ENCODE peak calls at places on chromosomes 1 and 21, in six cellular contexts. P is adrenal gland, M is A549, H is tibial nerve, J is heart left ventricle, C is GM12892. Q is an unnamed sample.

GRCh38 chr1:172719694-172720138 is 60.8 kb downstream of the FASLG start:
- DNase-seq in C (no peak), H (peak), M (peak), P (no peak), J (no peak), Q (no peak)

GRCh38 chr1:219463629-219464028 is 149.3 kb downstream of the ZC3H11B start:
- DNase-seq in C (no peak), P (no peak), H (peak), M (no peak), J (no peak), Q (no peak)

GRCh38 chr1:211616231-211617031 is 37.5 kb upstream of the SLC30A1 start:
- DNase-seq in J (peak), M (no peak), C (no peak), H (peak), P (no peak), Q (no peak)

GRCh38 chr1:85240174-85240601 is 19.3 kb downstream of the C1orf52 start:
- DNase-seq in P (no peak), M (no peak), J (no peak), H (no peak), C (no peak), Q (no peak)

GRCh38 chr1:185017338-185017737 is 28.0 kb upstream of the RNF2 start:
- DNase-seq in M (peak), J (no peak), C (no peak), P (peak), H (no peak), Q (peak)

GRCh38 chr1:112002525-112002924 is 13.1 kb upstream of the KCND3 start:
- DNase-seq in J (no peak), C (no peak), P (no peak), M (no peak), H (no peak), Q (no peak)

GRCh38 chr1:921011-921837 is 2.5 kb upstream of the SAMD11 start:
- DNase-seq in C (no peak), M (peak), P (no peak), H (no peak), J (peak), Q (no peak)

GRCh38 chr1:30611741-30612309 is 111.6 kb downstream of the MATN1 start:
- DNase-seq in M (no peak), P (no peak), C (no peak), H (no peak), J (no peak), Q (no peak)

GRCh38 chr1:48099011-48099550 is 101.9 kb upstream of the TRABD2B start:
- DNase-seq in P (no peak), J (no peak), M (no peak), H (no peak), C (no peak), Q (no peak)

GRCh38 chr1:113976609-113977278 is 2.5 kb upstream of the OLFML3 start:
- DNase-seq in J (no peak), P (no peak), C (no peak), M (no peak), H (no peak), Q (no peak)

GRCh38 chr1:110746644-110747259 is 72.0 kb upstream of the KCNA3 start:
- DNase-seq in M (peak), P (peak), J (peak), H (peak), C (no peak), Q (peak)

GRCh38 chr1:221845650-221846371 is 103.9 kb upstream of the DUSP10 start:
- DNase-seq in C (no peak), J (no peak), H (no peak), M (peak), P (no peak), Q (no peak)

GRCh38 chr21:42276526-42277154 is 38.6 kb downstream of the TFF3 start:
- DNase-seq in P (no peak), M (no peak), J (no peak), H (no peak), C (no peak), Q (no peak)

GRCh38 chr1:6474815-6475282 is 8.9 kb upstream of the TNFRSF25 start:
- DNase-seq in C (no peak), M (no peak), H (no peak), P (no peak), J (no peak), Q (no peak)

GRCh38 chr1:64675718-64676345 is 69.0 kb upstream of the RAVER2 start:
- DNase-seq in M (peak), C (no peak), H (no peak), P (no peak), J (no peak), Q (peak)

GRCh38 chr1:181090653-181091126 is 2.2 kb downstream of the IER5 start:
- DNase-seq in J (no peak), M (no peak), C (no peak), H (no peak), P (no peak), Q (no peak)

GRCh38 chr1:230230948-230231738 is 164.1 kb downstream of the GALNT2 start:
- DNase-seq in H (no peak), M (no peak), C (no peak), P (no peak), J (peak), Q (no peak)

GRCh38 chr1:209335090-209335692 is 248.3 kb upstream of the CAMK1G start:
- DNase-seq in C (no peak), P (peak), M (peak), J (no peak), H (peak), Q (peak)

GRCh38 chr1:154812911-154813816 is 56.9 kb downstream of the KCNN3 start:
- DNase-seq in J (peak), P (no peak), H (no peak), M (no peak), C (no peak), Q (no peak)

GRCh38 chr1:237903961-237904360 is 13.2 kb upstream of the ZP4 start:
- DNase-seq in M (no peak), C (no peak), H (no peak), P (no peak), J (no peak), Q (no peak)

GRCh38 chr1:109922326-109922725 is 11.7 kb downstream of the CSF1 start:
- DNase-seq in H (no peak), P (no peak), C (no peak), M (no peak), J (no peak), Q (no peak)

GRCh38 chr21:32687946-32688345 is 39.9 kb downstream of the SYNJ1 start:
- DNase-seq in J (no peak), C (no peak), P (no peak), M (no peak), H (no peak), Q (no peak)

GRCh38 chr21:39867198-39867650 is at the start of gene PCP4:
- DNase-seq in P (peak), H (peak), J (peak), C (no peak), M (peak), Q (peak)

GRCh38 chr1:44220755-44221154 is 7.5 kb downstream of the DMAP1 start:
- DNase-seq in M (no peak), C (no peak), J (no peak), P (no peak), H (no peak), Q (no peak)

GRCh38 chr1:1671365-1672119 is 12.7 kb upstream of the CDK11B start:
- DNase-seq in P (no peak), H (no peak), M (no peak), C (no peak), J (no peak), Q (no peak)

GRCh38 chr1:98323396-98323795 is 338.1 kb upstream of the SNX7 start:
- DNase-seq in M (peak), C (no peak), P (peak), H (peak), J (no peak), Q (no peak)

GRCh38 chr1:231386472-231386871 is 35.6 kb downstream of the EGLN1 start:
- DNase-seq in C (no peak), M (no peak), J (no peak), P (no peak), H (no peak), Q (no peak)

GRCh38 chr1:109279615-109280278 is 3.2 kb downstream of the PSRC1 start:
- DNase-seq in C (no peak), M (no peak), P (no peak), J (no peak), H (no peak), Q (no peak)

GRCh38 chr1:167003711-167004110 is 14.6 kb downstream of the MAEL start:
- DNase-seq in C (no peak), M (no peak), J (no peak), P (no peak), H (no peak), Q (no peak)

GRCh38 chr1:69123486-69123885 is 444.2 kb upstream of the LRRC7 start:
- DNase-seq in C (no peak), H (no peak), M (no peak), J (no peak), P (no peak), Q (no peak)

GRCh38 chr1:204258213-204259115 is 44.7 kb upstream of the GOLT1A start:
- DNase-seq in P (peak), J (peak), H (no peak), M (peak), C (peak), Q (peak)

GRCh38 chr1:24186993-24187790 is at the start of gene IFNLR1:
- DNase-seq in C (peak), P (peak), J (peak), M (peak), H (no peak), Q (no peak)

GRCh38 chr1:148315081-148315811 is 163.2 kb upstream of the NBPF11 start:
- DNase-seq in P (no peak), J (no peak), C (no peak), H (no peak), M (no peak), Q (peak)

GRCh38 chr1:205936846-205937707 is 6.2 kb downstream of the SLC26A9 start:
- DNase-seq in J (no peak), H (no peak), M (peak), P (no peak), C (no peak), Q (peak)

GRCh38 chr1:28675921-28676257 is 7.3 kb downstream of the GMEB1 start:
- DNase-seq in J (no peak), C (no peak), H (no peak), M (no peak), P (no peak), Q (no peak)

GRCh38 chr1:145858937-145859490 is at the start of gene PIAS3:
- DNase-seq in M (peak), J (peak), P (peak), C (peak), H (peak), Q (peak)
- TF ChIP-seq POLR2A in M (peak), J (no peak), P (peak), C (no peak), H (peak), Q (peak)

GRCh38 chr1:94026869-94027388 is 94.0 kb downstream of the ABCA4 start:
- DNase-seq in J (no peak), H (no peak), C (no peak), M (no peak), P (no peak), Q (no peak)
- TF ChIP-seq POLR2A in J (no peak), H (no peak), C (no peak), M (no peak), P (no peak), Q (no peak)

GRCh38 chr1:153389394-153389793 is 1.5 kb downstream of the S100A8 start:
- DNase-seq in C (no peak), J (no peak), P (no peak), M (no peak), H (no peak), Q (no peak)

GRCh38 chr1:153392822-153393221 is 1.9 kb upstream of the S100A8 start:
- DNase-seq in C (no peak), H (no peak), P (no peak), M (no peak), J (no peak), Q (no peak)

GRCh38 chr1:153387785-153388184 is 3.1 kb downstream of the S100A8 start:
- DNase-seq in J (no peak), C (no peak), M (no peak), H (no peak), P (no peak), Q (no peak)

GRCh38 chr1:153390938-153391710 is at the start of gene S100A8:
- DNase-seq in H (peak), P (peak), M (no peak), C (no peak), J (peak), Q (no peak)

GRCh38 chr1:153389978-153390879 is 644 bp downstream of the S100A8 start:
- DNase-seq in C (no peak), M (no peak), J (no peak), H (no peak), P (no peak), Q (no peak)
- TF ChIP-seq POLR2A in C (no peak), M (no peak), J (no peak), H (no peak), P (no peak), Q (no peak)

DNA sequence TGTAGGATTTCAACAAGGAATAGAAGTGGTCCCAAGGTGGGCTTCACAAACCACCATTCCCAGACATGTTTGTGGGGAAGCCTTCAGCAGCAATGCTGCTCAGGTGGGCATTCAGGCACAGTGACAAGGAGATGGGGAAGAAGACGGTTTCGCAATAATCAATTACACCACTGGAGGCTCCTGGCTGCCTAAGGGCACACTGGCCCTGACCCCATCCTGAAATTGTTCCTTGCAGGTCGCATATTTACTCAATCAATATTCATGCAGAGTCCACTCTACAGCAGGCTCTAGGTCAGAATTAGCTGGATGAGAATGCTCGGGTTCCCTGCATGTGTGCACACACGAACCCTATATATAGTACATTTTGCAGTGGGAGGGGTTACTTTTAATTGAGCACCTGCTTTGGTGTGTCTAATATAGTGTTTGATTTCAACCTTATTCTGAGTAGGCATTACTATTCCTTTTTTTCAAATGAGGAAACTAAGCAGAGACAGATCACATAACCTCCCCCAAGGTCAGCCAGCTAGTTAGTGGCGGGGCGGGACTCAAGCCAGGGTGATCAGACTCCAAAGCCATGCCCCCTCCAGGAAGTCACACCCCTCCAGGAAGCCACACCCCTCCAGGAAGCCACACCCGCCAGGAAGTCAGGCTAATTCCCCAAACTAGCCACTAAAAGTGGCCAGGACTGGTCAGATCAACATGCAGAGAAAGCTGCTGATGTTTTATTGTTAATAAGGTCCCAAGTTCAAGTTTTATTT is 106.5 kb downstream of the HLCS start:
- DNase-seq in M (peak), P (peak), C (peak), J (peak), H (peak), Q (peak)
- TF ChIP-seq POLR2A in M (peak), P (no peak), C (no peak), J (no peak), H (no peak), Q (peak)

GRCh38 chr21:46226920-46227599 is 1.5 kb downstream of the LSS start:
- DNase-seq in P (no peak), M (no peak), H (no peak), J (no peak), C (no peak), Q (peak)
- TF ChIP-seq POLR2A in P (no peak), M (no peak), H (no peak), J (no peak), C (no peak), Q (no peak)

DNA sequence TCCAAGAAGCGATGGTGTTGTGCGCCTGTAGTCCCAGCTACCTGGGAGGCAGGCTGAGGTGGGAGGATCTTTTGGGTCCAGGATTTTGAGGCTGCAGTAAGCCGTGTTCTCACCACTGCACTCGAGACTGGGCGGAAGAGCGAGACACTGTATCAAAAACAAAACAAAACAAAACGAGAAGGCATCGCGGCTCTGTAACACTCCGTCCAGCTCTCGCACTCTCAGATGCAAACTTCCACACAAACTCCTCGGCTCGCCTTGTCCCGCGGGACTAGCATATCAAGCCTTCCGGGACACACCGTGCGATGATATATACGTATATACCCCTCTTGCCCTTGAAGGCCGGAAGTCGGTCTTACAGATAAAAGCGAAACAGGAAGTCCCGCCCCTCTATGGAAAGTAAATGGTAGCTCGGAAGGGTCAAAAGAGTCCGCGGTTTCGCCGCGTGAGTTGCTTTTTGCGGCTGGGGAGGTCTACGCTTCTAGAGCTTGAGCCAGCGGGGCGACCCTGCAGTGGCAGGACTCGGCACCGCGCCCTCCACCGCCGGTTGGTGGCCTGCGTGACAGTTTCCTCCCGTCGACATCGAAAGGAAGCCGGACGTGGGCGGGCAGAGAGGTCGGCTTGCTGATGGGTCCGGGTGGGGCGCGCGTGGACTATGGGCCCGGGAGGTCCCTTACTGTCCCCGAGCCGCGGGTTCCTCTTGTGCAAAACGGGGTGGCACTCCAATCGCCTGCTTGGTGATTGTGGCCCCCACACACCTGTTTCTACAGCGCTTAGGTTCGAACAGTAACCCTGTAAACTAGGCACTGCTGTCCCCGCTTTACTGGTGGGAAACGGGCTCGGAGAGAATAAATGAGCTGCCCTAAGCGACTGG is at the start of gene COA6:
- DNase-seq in J (peak), H (peak), M (peak), P (peak), C (peak), Q (peak)
- TF ChIP-seq POLR2A in J (no peak), H (peak), M (peak), P (peak), C (peak), Q (peak)

GRCh38 chr1:90712931-90713618 is 4.0 kb downstream of the BARHL2 start:
- DNase-seq in P (no peak), H (no peak), M (no peak), J (no peak), C (no peak), Q (no peak)

GRCh38 chr1:90712153-90712930 is 4.8 kb downstream of the BARHL2 start:
- DNase-seq in J (no peak), C (no peak), P (no peak), M (no peak), H (no peak), Q (no peak)

GRCh38 chr1:90710579-90711536 is 6.2 kb downstream of the BARHL2 start:
- DNase-seq in J (no peak), M (no peak), P (no peak), C (no peak), H (no peak), Q (no peak)

GRCh38 chr1:90709535-90709934 is 7.6 kb downstream of the BARHL2 start:
- DNase-seq in M (no peak), H (no peak), J (no peak), P (no peak), C (no peak), Q (no peak)

GRCh38 chr1:90711696-90712095 is 5.4 kb downstream of the BARHL2 start:
- DNase-seq in P (no peak), C (no peak), J (no peak), M (no peak), H (no peak), Q (no peak)
- TF ChIP-seq POLR2A in P (no peak), C (no peak), J (no peak), M (no peak), H (no peak), Q (no peak)

Q was measured in H54.